ENCODE peak calls at places on chromosomes 11 and 22, in seven cellular contexts. One of them, this sample, is unnamed.

GRCh38 chr22:43818981-43819690 is 7.0 kb upstream of the EFCAB6 start:
- DNase-seq in dorsolateral prefrontal cortex: no peak
- DNase-seq in lung: no peak
- DNase-seq in heart right ventricle: no peak
- DNase-seq in omental fat pad: no peak
- DNase-seq in astrocyte of the cerebellum: no peak
- DNase-seq in Calu3: no peak
- DNase-seq in this sample: peak; percentile 29

GRCh38 chr22:37043828-37044538 is 7.6 kb upstream of the KCTD17 start:
- DNase-seq in dorsolateral prefrontal cortex: no peak
- DNase-seq in omental fat pad: peak; percentile 31
- DNase-seq in Calu3: peak; percentile 90
- DNase-seq in astrocyte of the cerebellum: no peak
- DNase-seq in lung: peak; percentile 81
- DNase-seq in heart right ventricle: peak; percentile 63
- DNase-seq in this sample: no peak

GRCh38 chr11:66713746-66714480 is 15.1 kb downstream of the SPTBN2 start:
- DNase-seq in dorsolateral prefrontal cortex: no peak
- DNase-seq in omental fat pad: no peak
- DNase-seq in lung: no peak
- DNase-seq in Calu3: no peak
- DNase-seq in astrocyte of the cerebellum: no peak
- DNase-seq in heart right ventricle: no peak
- DNase-seq in this sample: no peak

GRCh38 chr11:115817844-115818565 is 313.8 kb upstream of the CADM1 start:
- DNase-seq in omental fat pad: no peak
- DNase-seq in astrocyte of the cerebellum: no peak
- DNase-seq in dorsolateral prefrontal cortex: no peak
- DNase-seq in lung: no peak
- DNase-seq in Calu3: no peak
- DNase-seq in heart right ventricle: no peak
- DNase-seq in this sample: no peak

GRCh38 chr11:62895501-62895900 is 14.8 kb downstream of the SLC3A2 start:
- DNase-seq in omental fat pad: no peak
- DNase-seq in heart right ventricle: no peak
- DNase-seq in astrocyte of the cerebellum: no peak
- DNase-seq in Calu3: no peak
- DNase-seq in dorsolateral prefrontal cortex: no peak
- DNase-seq in lung: no peak
- DNase-seq in this sample: no peak

GRCh38 chr22:41603873-41604332 is 14.3 kb upstream of the PMM1 start:
- DNase-seq in astrocyte of the cerebellum: no peak
- DNase-seq in omental fat pad: no peak
- DNase-seq in Calu3: no peak
- DNase-seq in dorsolateral prefrontal cortex: no peak
- DNase-seq in lung: no peak
- DNase-seq in heart right ventricle: no peak
- DNase-seq in this sample: no peak

GRCh38 chr22:17957683-17958082 is 66.7 kb downstream of the MICAL3 start:
- DNase-seq in astrocyte of the cerebellum: no peak
- DNase-seq in dorsolateral prefrontal cortex: no peak
- DNase-seq in heart right ventricle: no peak
- DNase-seq in lung: no peak
- DNase-seq in Calu3: no peak
- DNase-seq in omental fat pad: no peak
- DNase-seq in this sample: no peak

GRCh38 chr11:46198245-46198872 is 77.1 kb upstream of the PHF21A start:
- DNase-seq in astrocyte of the cerebellum: no peak
- DNase-seq in lung: no peak
- DNase-seq in Calu3: no peak
- DNase-seq in dorsolateral prefrontal cortex: no peak
- DNase-seq in omental fat pad: no peak
- DNase-seq in heart right ventricle: no peak
- DNase-seq in this sample: no peak

GRCh38 chr11:110349109-110349996 is 52.9 kb upstream of the RDX start:
- DNase-seq in heart right ventricle: no peak
- DNase-seq in astrocyte of the cerebellum: no peak
- DNase-seq in lung: no peak
- DNase-seq in omental fat pad: no peak
- DNase-seq in Calu3: no peak
- DNase-seq in dorsolateral prefrontal cortex: no peak
- DNase-seq in this sample: no peak

GRCh38 chr11:9803685-9804413 is 140.0 kb downstream of the SWAP70 start:
- DNase-seq in astrocyte of the cerebellum: no peak
- DNase-seq in Calu3: no peak
- DNase-seq in dorsolateral prefrontal cortex: no peak
- DNase-seq in heart right ventricle: no peak
- DNase-seq in omental fat pad: no peak
- DNase-seq in lung: no peak
- DNase-seq in this sample: no peak

GRCh38 chr22:46547883-46548244 is 10.4 kb upstream of the CELSR1 start:
- DNase-seq in omental fat pad: no peak
- DNase-seq in astrocyte of the cerebellum: no peak
- DNase-seq in lung: peak; percentile 67
- DNase-seq in Calu3: peak; percentile 63
- DNase-seq in dorsolateral prefrontal cortex: no peak
- DNase-seq in heart right ventricle: peak; percentile 69
- DNase-seq in this sample: no peak

GRCh38 chr11:33942954-33943353 is 51.1 kb upstream of the LMO2 start:
- DNase-seq in astrocyte of the cerebellum: peak; percentile 85
- DNase-seq in heart right ventricle: no peak
- DNase-seq in dorsolateral prefrontal cortex: no peak
- DNase-seq in lung: no peak
- DNase-seq in omental fat pad: no peak
- DNase-seq in Calu3: no peak
- DNase-seq in this sample: no peak

GRCh38 chr11:94417386-94417987 is 16.3 kb upstream of the GPR83 start:
- DNase-seq in dorsolateral prefrontal cortex: no peak
- DNase-seq in astrocyte of the cerebellum: peak; percentile 33
- DNase-seq in Calu3: no peak
- DNase-seq in heart right ventricle: no peak
- DNase-seq in lung: no peak
- DNase-seq in omental fat pad: no peak
- DNase-seq in this sample: no peak

GRCh38 chr11:35486446-35486845 is 39.0 kb downstream of the PAMR1 start:
- DNase-seq in astrocyte of the cerebellum: no peak
- DNase-seq in lung: no peak
- DNase-seq in omental fat pad: no peak
- DNase-seq in dorsolateral prefrontal cortex: no peak
- DNase-seq in heart right ventricle: no peak
- DNase-seq in Calu3: no peak
- DNase-seq in this sample: no peak
- TF ChIP-seq CTCF in astrocyte of the cerebellum: peak; percentile 14
- TF ChIP-seq CTCF in lung: no peak
- TF ChIP-seq CTCF in omental fat pad: no peak
- TF ChIP-seq CTCF in dorsolateral prefrontal cortex: no peak
- TF ChIP-seq CTCF in heart right ventricle: no peak
- TF ChIP-seq CTCF in Calu3: no peak
- TF ChIP-seq CTCF in this sample: peak; percentile 23

GRCh38 chr11:68837583-68838571 is 3.8 kb downstream of the CPT1A start:
- DNase-seq in astrocyte of the cerebellum: no peak
- DNase-seq in lung: no peak
- DNase-seq in dorsolateral prefrontal cortex: no peak
- DNase-seq in heart right ventricle: no peak
- DNase-seq in Calu3: no peak
- DNase-seq in omental fat pad: no peak
- DNase-seq in this sample: no peak
- TF ChIP-seq CTCF in astrocyte of the cerebellum: no peak
- TF ChIP-seq CTCF in lung: no peak
- TF ChIP-seq CTCF in dorsolateral prefrontal cortex: no peak
- TF ChIP-seq CTCF in heart right ventricle: no peak
- TF ChIP-seq CTCF in Calu3: no peak
- TF ChIP-seq CTCF in omental fat pad: no peak
- TF ChIP-seq CTCF in this sample: no peak

DNA sequence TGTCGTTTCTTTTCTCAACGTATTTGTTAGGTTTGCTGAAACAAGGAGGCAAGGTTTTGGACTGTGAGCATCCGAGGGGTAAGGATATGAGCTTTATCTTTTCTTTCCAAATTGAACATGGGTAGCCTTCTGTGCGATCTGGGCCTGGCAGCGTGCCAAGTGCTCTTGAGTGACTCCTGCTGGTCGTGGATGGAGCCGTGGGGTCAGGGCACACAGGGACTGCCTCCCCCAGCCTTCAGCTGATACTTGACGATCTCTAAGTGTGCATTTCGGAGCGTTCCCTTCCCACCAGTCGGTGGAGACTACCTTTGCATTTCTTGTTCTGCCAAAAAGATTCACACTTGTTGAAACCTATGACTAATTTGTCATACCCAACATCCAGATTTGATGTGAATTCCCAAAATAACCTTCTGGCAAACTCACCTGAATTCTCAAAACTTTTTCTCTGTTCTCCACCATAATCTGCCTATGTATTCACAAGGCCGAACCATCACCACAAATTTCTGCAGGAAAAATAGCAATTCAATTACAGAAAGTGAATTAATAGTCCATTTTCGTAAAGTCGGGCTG is 40.2 kb upstream of the CLMP start:
- DNase-seq in omental fat pad: peak; percentile 50
- DNase-seq in lung: peak; percentile 38
- DNase-seq in Calu3: peak; percentile 2
- DNase-seq in astrocyte of the cerebellum: no peak
- DNase-seq in dorsolateral prefrontal cortex: peak; percentile 39
- DNase-seq in heart right ventricle: peak; percentile 53
- DNase-seq in this sample: no peak
- TF ChIP-seq CTCF in omental fat pad: no peak
- TF ChIP-seq CTCF in lung: no peak
- TF ChIP-seq CTCF in Calu3: peak; percentile 12
- TF ChIP-seq CTCF in astrocyte of the cerebellum: peak; percentile 49
- TF ChIP-seq CTCF in dorsolateral prefrontal cortex: no peak
- TF ChIP-seq CTCF in heart right ventricle: peak; percentile 51
- TF ChIP-seq CTCF in this sample: peak; percentile 45

DNA sequence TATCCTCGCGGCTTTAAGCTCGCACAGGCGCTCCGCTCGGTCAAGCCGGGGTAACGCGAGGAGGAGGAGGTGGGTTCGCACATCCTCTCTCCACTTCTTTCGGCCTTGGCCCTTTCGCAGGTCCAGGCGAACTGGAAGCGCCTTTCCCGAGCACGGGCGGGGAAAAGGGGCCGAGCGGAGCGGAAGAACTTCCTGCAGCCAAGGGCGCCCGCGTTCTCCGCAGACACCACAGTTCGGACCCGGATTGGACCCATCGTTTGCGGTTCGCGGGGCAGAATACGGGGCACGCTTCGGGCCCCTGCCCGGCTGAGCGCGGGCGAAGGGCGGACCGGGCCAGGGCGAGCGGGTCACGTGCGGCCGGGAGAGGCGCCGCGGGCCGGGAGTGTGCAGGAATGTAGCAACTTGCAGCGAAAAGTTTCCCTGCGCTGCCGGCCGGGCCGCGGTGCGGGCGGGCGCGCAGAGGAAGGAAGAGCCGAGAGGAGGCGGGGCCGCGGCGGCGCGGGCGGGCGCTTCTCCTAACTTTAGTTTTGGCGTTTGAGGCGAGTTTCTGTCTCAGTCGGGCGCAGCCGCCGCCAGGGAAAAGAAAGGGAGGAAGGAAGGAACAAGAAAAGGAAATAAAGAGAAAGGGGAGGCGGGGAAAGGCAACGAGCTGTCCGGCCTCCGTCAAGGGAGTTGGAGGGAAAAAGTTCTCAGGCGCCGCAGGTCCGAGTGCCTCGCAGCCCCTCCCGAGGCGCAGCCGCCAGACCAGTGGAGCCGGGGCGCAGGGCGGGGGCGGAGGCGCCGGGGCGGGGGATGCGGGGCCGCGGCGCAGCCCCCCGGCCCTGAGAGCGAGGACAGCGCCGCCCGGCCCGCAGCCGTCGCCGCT is at the start of gene YAP1:
- DNase-seq in lung: peak; percentile 85
- DNase-seq in heart right ventricle: peak; percentile 91
- DNase-seq in astrocyte of the cerebellum: peak; percentile 77
- DNase-seq in Calu3: peak; percentile 85
- DNase-seq in omental fat pad: peak; percentile 42
- DNase-seq in dorsolateral prefrontal cortex: peak; percentile 29
- DNase-seq in this sample: peak; percentile 82
- TF ChIP-seq CTCF in lung: no peak
- TF ChIP-seq CTCF in heart right ventricle: no peak
- TF ChIP-seq CTCF in astrocyte of the cerebellum: no peak
- TF ChIP-seq CTCF in Calu3: no peak
- TF ChIP-seq CTCF in omental fat pad: no peak
- TF ChIP-seq CTCF in dorsolateral prefrontal cortex: no peak
- TF ChIP-seq CTCF in this sample: no peak

GRCh38 chr11:112793416-112793815 is 167.8 kb upstream of the NCAM1 start:
- DNase-seq in dorsolateral prefrontal cortex: no peak
- DNase-seq in lung: no peak
- DNase-seq in Calu3: no peak
- DNase-seq in omental fat pad: no peak
- DNase-seq in astrocyte of the cerebellum: no peak
- DNase-seq in heart right ventricle: no peak
- DNase-seq in this sample: no peak

GRCh38 chr11:112794321-112794720 is 166.9 kb upstream of the NCAM1 start:
- DNase-seq in omental fat pad: no peak
- DNase-seq in lung: no peak
- DNase-seq in dorsolateral prefrontal cortex: no peak
- DNase-seq in astrocyte of the cerebellum: no peak
- DNase-seq in Calu3: no peak
- DNase-seq in heart right ventricle: no peak
- DNase-seq in this sample: no peak

GRCh38 chr11:112795896-112796686 is 165.1 kb upstream of the NCAM1 start:
- DNase-seq in heart right ventricle: no peak
- DNase-seq in dorsolateral prefrontal cortex: no peak
- DNase-seq in lung: no peak
- DNase-seq in Calu3: no peak
- DNase-seq in omental fat pad: no peak
- DNase-seq in astrocyte of the cerebellum: no peak
- DNase-seq in this sample: no peak

GRCh38 chr11:112797072-112797471 is 164.1 kb upstream of the NCAM1 start:
- DNase-seq in heart right ventricle: no peak
- DNase-seq in omental fat pad: no peak
- DNase-seq in Calu3: peak; percentile 5
- DNase-seq in dorsolateral prefrontal cortex: no peak
- DNase-seq in lung: no peak
- DNase-seq in astrocyte of the cerebellum: no peak
- DNase-seq in this sample: peak; percentile 30

DNA sequence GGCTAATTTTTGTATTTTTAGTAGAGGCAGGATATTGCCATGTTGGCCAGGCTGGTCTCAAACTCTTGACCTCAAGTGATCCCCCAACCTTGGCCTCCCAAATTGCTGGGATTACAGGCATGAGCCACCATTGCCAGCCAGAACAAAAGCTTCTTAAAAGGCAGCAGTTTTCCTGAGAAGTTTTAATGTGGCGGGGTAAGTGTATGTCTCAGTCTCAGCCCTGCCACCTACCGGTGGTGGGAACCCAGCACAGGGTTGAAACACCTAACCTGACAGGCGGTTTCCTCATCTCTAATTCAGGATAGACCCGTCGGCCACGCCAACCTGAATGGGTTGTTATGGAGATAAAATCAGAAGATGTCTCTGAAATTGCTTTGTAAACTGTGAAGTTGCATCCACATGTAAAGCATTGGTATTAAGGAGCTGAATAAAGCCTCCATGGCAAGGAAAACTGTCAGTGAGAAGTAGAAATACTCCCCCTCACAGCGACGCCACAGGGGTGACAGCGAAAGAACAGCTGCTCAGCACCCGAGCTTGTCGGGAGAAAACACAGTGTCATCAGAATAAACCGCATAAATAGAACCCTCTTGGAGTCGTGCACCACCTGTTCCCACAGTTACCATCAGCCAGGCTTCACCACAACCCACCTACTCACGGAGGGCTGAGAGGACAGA is 165.9 kb upstream of the NCAM1 start:
- DNase-seq in lung: no peak
- DNase-seq in Calu3: peak; percentile 70
- DNase-seq in omental fat pad: no peak
- DNase-seq in heart right ventricle: no peak
- DNase-seq in astrocyte of the cerebellum: no peak
- DNase-seq in dorsolateral prefrontal cortex: peak; percentile 70
- DNase-seq in this sample: no peak
- TF ChIP-seq CTCF in lung: no peak
- TF ChIP-seq CTCF in Calu3: no peak
- TF ChIP-seq CTCF in omental fat pad: no peak
- TF ChIP-seq CTCF in heart right ventricle: peak; percentile 49
- TF ChIP-seq CTCF in astrocyte of the cerebellum: peak; percentile 48
- TF ChIP-seq CTCF in dorsolateral prefrontal cortex: peak; percentile 40
- TF ChIP-seq CTCF in this sample: peak; percentile 48

This sample was measured in mesothelial cell of epicardium.